ENCODE peak calls at places on chromosomes 4 and X, in five cellular contexts. T is Kasumi-1, B is activated gamma-delta T cell treated with Interleukin-2 at 50 U/mL for 16 hours, V is WTC11, A is HEK293T. X is an unnamed sample.

GRCh38 chrX:35773958-35774564 is 24.1 kb upstream of the MAGEB16 start:
- DNase-seq in V (no peak), T (no peak), A (no peak), B (no peak), X (no peak)

GRCh38 chrX:115630204-115630603 is 69.2 kb downstream of the PLS3 start:
- DNase-seq in A (no peak), B (no peak), T (no peak), V (no peak), X (no peak)

GRCh38 chrX:20456971-20457370 is 190.3 kb upstream of the RPS6KA3 start:
- DNase-seq in B (no peak), A (no peak), T (no peak), V (no peak), X (no peak)

GRCh38 chrX:374566-374965 is 12.1 kb downstream of the PPP2R3B start:
- DNase-seq in V (no peak), T (no peak), A (no peak), B (no peak), X (no peak)

GRCh38 chr4:181528570-181529184 is 714.5 kb upstream of the TENM3 start:
- DNase-seq in A (peak), T (peak), V (peak), B (no peak), X (peak)

GRCh38 chr4:174156239-174156826 is 127.1 kb downstream of the FBXO8 start:
- DNase-seq in V (no peak), T (peak), B (no peak), A (peak), X (peak)

GRCh38 chrX:154132366-154132765 is 11.7 kb upstream of the OPN1LW start:
- DNase-seq in A (no peak), B (no peak), V (no peak), T (no peak), X (no peak)

GRCh38 chrX:138128025-138128671 is 562.2 kb downstream of the ZIC3 start:
- DNase-seq in A (peak), B (no peak), T (peak), V (no peak), X (peak)

GRCh38 chr4:119659576-119659975 is 31.0 kb upstream of the PDE5A start:
- DNase-seq in T (no peak), V (no peak), B (no peak), A (no peak), X (no peak)

GRCh38 chrX:119427024-119427794 is 28.1 kb downstream of the SLC25A43 start:
- DNase-seq in A (no peak), B (peak), V (no peak), T (peak), X (peak)

GRCh38 chr4:55733874-55734437 is 85.6 kb upstream of the EXOC1L start:
- DNase-seq in B (no peak), V (no peak), A (no peak), T (no peak), X (no peak)

GRCh38 chr4:184514121-184514988 is 40.0 kb upstream of the IRF2 start:
- DNase-seq in V (no peak), B (no peak), A (no peak), T (peak), X (peak)

GRCh38 chr4:185778307-185778706 is 33.7 kb downstream of the SORBS2 start:
- DNase-seq in A (no peak), T (no peak), V (no peak), B (no peak), X (no peak)

GRCh38 chr4:76716658-76717057 is 181.3 kb downstream of the SOWAHB start:
- DNase-seq in T (no peak), B (no peak), V (no peak), A (no peak), X (no peak)

GRCh38 chr4:8077181-8078108 is 81.2 kb downstream of the ABLIM2 start:
- DNase-seq in V (no peak), T (no peak), A (no peak), B (no peak), X (no peak)

GRCh38 chr4:105541420-105541819 is 11.0 kb upstream of the ARHGEF38 start:
- DNase-seq in A (no peak), T (no peak), B (no peak), V (no peak), X (no peak)

GRCh38 chrX:133373366-133374079 is 41.8 kb downstream of the GPC4 start:
- DNase-seq in A (no peak), B (no peak), V (no peak), T (no peak), X (no peak)

GRCh38 chrX:48829016-48829735 is 2.9 kb downstream of the ERAS start:
- DNase-seq in V (no peak), B (no peak), T (no peak), A (no peak), X (no peak)

GRCh38 chr4:41796545-41797210 is 48.2 kb upstream of the PHOX2B start:
- DNase-seq in T (no peak), V (peak), B (no peak), A (peak), X (no peak)

GRCh38 chr4:135073389-135073788 is 871.8 kb upstream of the PABPC4L start:
- DNase-seq in B (no peak), T (no peak), A (no peak), V (no peak), X (no peak)

GRCh38 chr4:137700751-137701150 is 168.5 kb upstream of the PCDH18 start:
- DNase-seq in A (no peak), V (no peak), T (no peak), B (no peak), X (no peak)

GRCh38 chrX:16695079-16695676 is 17.3 kb downstream of the CTPS2 start:
- DNase-seq in A (peak), T (peak), V (peak), B (peak), X (peak)

GRCh38 chr4:153661215-153661822 is 22.8 kb upstream of the TLR2 start:
- DNase-seq in B (no peak), A (no peak), T (peak), V (no peak), X (no peak)

GRCh38 chrX:41116948-41117347 is 31.7 kb downstream of the USP9X start:
- DNase-seq in T (no peak), V (no peak), B (no peak), A (no peak), X (no peak)